ENCODE peak calls at places on chromosomes 7 and 10, in eight cellular contexts. Z is GM23248, A is HCT116, M is GM23338, I is PC-9, R is fibroblast of lung, O is astrocyte, P is IMR-90. L is an unnamed sample.

GRCh38 chr7:71721742-71722141 is 589.8 kb downstream of the GALNT17 start:
- DNase-seq in Z (no peak), A (no peak), M (no peak), I (no peak), R (no peak), O (no peak), P (no peak), L (no peak)

GRCh38 chr7:2472744-2473143 is 3.5 kb downstream of the GRIFIN start:
- DNase-seq in Z (no peak), A (no peak), M (no peak), I (no peak), R (no peak), O (no peak), P (no peak), L (no peak)

GRCh38 chr7:46969303-46970130 is 612.4 kb downstream of the TNS3 start:
- DNase-seq in Z (peak; percentile 82), A (no peak), M (no peak), I (peak; percentile 38), R (peak; percentile 32), O (peak; percentile 87), P (peak; percentile 20), L (no peak)

GRCh38 chr7:2956526-2957368 is 86.9 kb downstream of the CARD11 start:
- DNase-seq in Z (peak; percentile 60), A (peak; percentile 15), M (no peak), I (peak; percentile 84), R (peak; percentile 53), O (peak; percentile 58), P (peak; percentile 67), L (peak; percentile 43)

GRCh38 chr7:96359876-96360275 is 38.0 kb upstream of the SLC25A13 start:
- DNase-seq in Z (no peak), A (no peak), M (no peak), I (no peak), R (no peak), O (no peak), P (no peak), L (no peak)

GRCh38 chr10:68253356-68253755 is 21.4 kb upstream of the ATOH7 start:
- DNase-seq in Z (no peak), A (no peak), M (no peak), I (no peak), R (no peak), O (no peak), P (no peak), L (no peak)

GRCh38 chr7:13024323-13024722 is 336.9 kb downstream of the ARL4A start:
- DNase-seq in Z (no peak), A (no peak), M (no peak), I (no peak), R (peak; percentile 81), O (no peak), P (no peak), L (no peak)

GRCh38 chr7:47254081-47255006 is 327.6 kb downstream of the TNS3 start:
- DNase-seq in Z (peak; percentile 85), A (no peak), M (peak; percentile 90), I (peak; percentile 79), R (peak; percentile 61), O (no peak), P (peak; percentile 35), L (no peak)

GRCh38 chr10:124589491-124590006 is 127.9 kb downstream of the LHPP start:
- DNase-seq in Z (peak; percentile 42), A (no peak), M (no peak), I (no peak), R (peak; percentile 31), O (no peak), P (no peak), L (no peak)

GRCh38 chr7:82805527-82805960 is 357.1 kb downstream of the PCLO start:
- DNase-seq in Z (peak; percentile 91), A (peak; percentile 68), M (peak; percentile 38), I (peak; percentile 30), R (peak; percentile 88), O (peak; percentile 94), P (peak; percentile 95), L (no peak)

GRCh38 chr7:134315679-134316538 is 821 bp downstream of the SLC35B4 start:
- DNase-seq in Z (peak; percentile 67), A (no peak), M (peak; percentile 60), I (no peak), R (peak; percentile 31), O (peak; percentile 29), P (peak; percentile 16), L (no peak)

GRCh38 chr7:24930856-24931255 is 49.1 kb downstream of the OSBPL3 start:
- DNase-seq in Z (no peak), A (no peak), M (no peak), I (no peak), R (no peak), O (no peak), P (no peak), L (no peak)

GRCh38 chr10:72013202-72013945 is 49.2 kb downstream of the CHST3 start:
- DNase-seq in Z (no peak), A (no peak), M (no peak), I (no peak), R (no peak), O (no peak), P (no peak), L (no peak)

GRCh38 chr7:116540743-116541142 is 15.9 kb downstream of the CAV1 start:
- DNase-seq in Z (no peak), A (no peak), M (no peak), I (no peak), R (no peak), O (no peak), P (peak; percentile 55), L (no peak)

GRCh38 chr7:157302314-157302711 is 34.5 kb upstream of the DNAJB6 start:
- DNase-seq in Z (peak; percentile 78), A (no peak), M (peak; percentile 41), I (peak; percentile 91), R (no peak), O (peak; percentile 19), P (peak; percentile 33), L (peak; percentile 97)

GRCh38 chr10:22022257-22023051 is 18.9 kb upstream of the DNAJC1 start:
- DNase-seq in Z (no peak), A (no peak), M (no peak), I (no peak), R (peak; percentile 88), O (no peak), P (no peak), L (no peak)

GRCh38 chr10:22573820-22574569 is 140.4 kb downstream of the PIP4K2A start:
- DNase-seq in Z (peak; percentile 59), A (peak; percentile 32), M (peak; percentile 70), I (no peak), R (peak; percentile 58), O (no peak), P (peak; percentile 41), L (peak; percentile 19)

GRCh38 chr7:106766551-106766950 is 98.5 kb upstream of the PIK3CG start:
- DNase-seq in Z (peak; percentile 28), A (no peak), M (no peak), I (no peak), R (no peak), O (peak; percentile 54), P (peak; percentile 20), L (no peak)

GRCh38 chr7:143003393-143004051 is 23.4 kb downstream of the OR9A2 start:
- DNase-seq in Z (peak; percentile 62), A (peak; percentile 36), M (peak; percentile 65), I (peak; percentile 17), R (peak; percentile 63), O (peak; percentile 8), P (peak; percentile 44), L (peak; percentile 61)

GRCh38 chr10:79981673-79982485 is 33.0 kb upstream of the SFTPD start:
- DNase-seq in Z (peak; percentile 78), A (peak; percentile 23), M (peak; percentile 84), I (peak; percentile 80), R (peak; percentile 12), O (peak; percentile 15), P (peak; percentile 2), L (no peak)
- H2AFZ ChIP-seq in Z (peak overlapping the region; percentile 92), A (peak overlapping the region; percentile 88), M (peak overlapping the region; percentile 97), I (peak overlapping the region; percentile 93), R (peak overlapping the region; percentile 77), O (peak overlapping the region; percentile 88), P (peak overlapping the region; percentile 93), L (no peak overlapping the region)

GRCh38 chr10:75407296-75407715 is 5.7 kb upstream of the ZNF503 start:
- DNase-seq in Z (no peak), A (no peak), M (peak; percentile 73), I (no peak), R (no peak), O (no peak), P (no peak), L (no peak)
- H3K27me3 ChIP-seq in Z (no peaks in the 10 kb centered on the region), A (no peaks in the 10 kb centered on the region), M (peaks cover 99% of the 10 kb centered on the region), I (no peaks in the 10 kb centered on the region), R (peaks cover 5% of the 10 kb centered on the region), O (peaks cover 64% of the 10 kb centered on the region), P (peaks cover 10% of the 10 kb centered on the region), L (peaks cover 3% of the 10 kb centered on the region)

GRCh38 chr7:114924066-114924712 is 2.3 kb downstream of the MDFIC start:
- DNase-seq in Z (peak; percentile 38), A (no peak), M (no peak), I (no peak), R (no peak), O (no peak), P (no peak), L (no peak)
- H3K27ac ChIP-seq in Z (peak overlapping the region; percentile 90), A (no peak overlapping the region), M (no peak overlapping the region), I (peak overlapping the region; percentile 55), R (peak overlapping the region; percentile 76), O (peak overlapping the region; percentile 78), P (no peak overlapping the region), L (peak overlapping the region; percentile 94)

GRCh38 chr7:249979-250378 is 40.0 kb upstream of the FOXL3 start:
- DNase-seq in Z (no peak), A (no peak), M (no peak), I (no peak), R (no peak), O (no peak), P (no peak), L (no peak)

GRCh38 chr7:250523-250922 is 39.4 kb upstream of the FOXL3 start:
- DNase-seq in Z (no peak), A (no peak), M (no peak), I (no peak), R (no peak), O (no peak), P (no peak), L (no peak)

GRCh38 chr7:247636-248035 is 42.3 kb upstream of the FOXL3 start:
- DNase-seq in Z (no peak), A (no peak), M (no peak), I (no peak), R (no peak), O (no peak), P (no peak), L (no peak)

GRCh38 chr7:247166-247565 is 42.8 kb upstream of the FOXL3 start:
- DNase-seq in Z (no peak), A (no peak), M (no peak), I (no peak), R (no peak), O (no peak), P (no peak), L (no peak)

DNA sequence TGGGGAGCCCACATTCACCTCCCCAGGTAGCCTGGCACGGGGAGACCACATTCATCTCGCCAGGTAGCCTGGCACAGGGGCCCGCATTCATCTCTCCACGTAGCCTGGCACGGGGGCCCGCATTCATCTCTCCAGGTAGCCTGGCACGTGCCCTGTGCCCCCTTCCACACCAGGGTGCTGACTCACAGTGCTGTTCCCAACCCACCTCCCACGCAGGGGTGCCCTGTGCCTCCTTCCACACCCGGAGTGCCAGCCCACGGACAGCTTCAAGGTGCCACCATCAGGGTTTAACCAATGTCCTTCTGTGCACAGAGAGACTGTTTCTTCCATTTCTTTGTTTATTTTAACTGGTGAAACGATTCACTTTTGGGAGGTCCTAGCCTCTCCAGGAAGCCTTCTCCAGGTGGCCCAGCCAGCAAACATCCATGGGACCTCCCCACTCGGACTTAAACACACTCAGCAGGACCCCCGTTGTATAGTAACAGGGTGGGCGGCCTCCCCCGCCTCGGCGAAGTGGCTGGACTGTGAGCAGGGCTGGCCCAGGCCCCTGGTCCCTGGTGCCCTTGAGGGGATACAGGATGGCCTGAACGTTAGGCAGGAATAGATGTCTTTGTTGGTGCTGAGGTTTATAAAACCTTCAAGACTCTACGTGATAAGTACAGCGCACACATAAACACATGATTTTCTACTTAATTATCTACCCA is 41.1 kb upstream of the FOXL3 start:
- DNase-seq in Z (no peak), A (no peak), M (no peak), I (no peak), R (no peak), O (no peak), P (no peak), L (no peak)
- H2AFZ ChIP-seq in Z (no peak overlapping the region), A (no peak overlapping the region), M (no peak overlapping the region), I (no peak overlapping the region), R (no peak overlapping the region), O (no peak overlapping the region), P (no peak overlapping the region), L (no peak overlapping the region)

L was measured in DND-41.